ENCODE peak calls at places on chromosomes 7 and 10, in seven cellular contexts. L is hepatocyte, V is SK-N-SH, I is GM23338, Y is MM.1S, Q is GM23248, B is PC-3. K is an unnamed sample. For H3K27me3, the result is how much of the 10 kb centered on the place peaks cover.

GRCh38 chr7:152872061-152872744 is 112.7 kb downstream of the ACTR3B start:
- DNase-seq in Y (no peak), V (peak), I (no peak), B (no peak), Q (no peak), L (no peak), K (no peak)

GRCh38 chr7:112232212-112232978 is 25.9 kb downstream of the ZNF277 start:
- DNase-seq in B (no peak), I (no peak), L (no peak), Q (no peak), Y (no peak), V (no peak), K (no peak)

GRCh38 chr10:66928000-66928770 is 2.3 kb downstream of the LRRTM3 start:
- DNase-seq in L (peak), Q (peak), V (peak), I (peak), Y (no peak), B (no peak), K (peak)

GRCh38 chr10:126272526-126272925 is 115.8 kb downstream of the ADAM12 start:
- DNase-seq in Q (no peak), B (no peak), I (no peak), V (no peak), L (no peak), Y (no peak), K (no peak)

GRCh38 chr7:155533120-155533826 is 13.1 kb downstream of the CNPY1 start:
- DNase-seq in L (no peak), V (peak), Q (peak), B (no peak), Y (no peak), I (peak), K (peak)

GRCh38 chr7:36348256-36348655 is 41.4 kb upstream of the ANLN start:
- DNase-seq in B (no peak), L (no peak), Y (no peak), Q (peak), V (no peak), I (no peak), K (no peak)

GRCh38 chr7:26200113-26200443 is 468 bp downstream of the HNRNPA2B1 start:
- DNase-seq in I (peak), B (peak), V (peak), Q (peak), L (peak), Y (peak), K (peak)

GRCh38 chr7:106501605-106502580 is 159.1 kb downstream of the CCDC71L start:
- DNase-seq in Q (no peak), B (no peak), L (no peak), I (no peak), V (no peak), Y (no peak), K (no peak)

GRCh38 chr10:86364551-86365345 is 1.8 kb downstream of the GRID1 start:
- DNase-seq in V (no peak), I (peak), Y (no peak), B (no peak), Q (no peak), L (no peak), K (peak)
- TF ChIP-seq EZH2phosphoT487 in V (no peak), I (peak), Y (no peak), B (no peak), Q (no peak), L (peak), K (no peak)

GRCh38 chr10:14486777-14487510 is 156.2 kb upstream of the FRMD4A start:
- DNase-seq in B (no peak), Q (no peak), L (no peak), I (peak), V (no peak), Y (no peak), K (peak)

GRCh38 chr10:14487511-14487909 is 156.8 kb upstream of the FRMD4A start:
- DNase-seq in L (no peak), V (no peak), Q (peak), Y (no peak), I (no peak), B (no peak), K (no peak)

GRCh38 chr10:14485986-14486385 is 155.3 kb upstream of the FRMD4A start:
- DNase-seq in Q (peak), I (no peak), Y (no peak), B (no peak), L (no peak), V (no peak), K (no peak)

GRCh38 chr10:14491814-14492213 is 161.1 kb upstream of the FRMD4A start:
- DNase-seq in B (peak), V (no peak), L (no peak), I (no peak), Y (no peak), Q (no peak), K (no peak)

DNA sequence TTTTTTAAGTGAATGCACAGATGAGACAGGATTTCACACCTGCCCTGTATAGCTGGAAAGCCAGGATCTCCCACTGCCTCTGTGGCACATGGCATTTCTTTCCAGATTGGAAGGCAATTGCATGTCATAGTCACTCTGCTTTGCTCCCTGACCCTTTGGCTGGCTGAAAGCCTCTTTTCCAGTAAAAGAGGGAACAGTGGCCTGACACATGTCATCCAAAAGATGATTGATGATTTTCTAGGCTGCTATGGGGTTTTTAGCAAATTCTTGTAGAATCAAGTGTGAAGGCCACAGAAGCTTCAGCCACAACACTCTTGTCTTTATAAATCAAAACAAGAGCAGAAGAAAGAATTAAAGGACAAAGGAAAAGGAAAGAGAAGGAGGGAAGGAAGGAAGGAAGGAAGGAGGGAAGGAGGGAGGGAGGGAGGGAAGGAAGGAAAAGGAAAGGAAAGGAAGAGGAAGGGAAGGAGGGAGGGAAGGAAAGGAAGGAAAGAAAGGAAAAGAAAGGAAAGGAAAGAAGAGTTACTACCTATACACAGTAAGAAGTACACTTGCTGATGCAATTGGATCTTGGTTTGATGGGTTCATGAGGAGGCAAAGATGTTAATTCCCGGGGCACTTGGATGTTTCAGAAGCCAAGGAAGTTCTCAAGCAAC is 158.9 kb upstream of the FRMD4A start:
- DNase-seq in L (no peak), Q (no peak), Y (no peak), V (no peak), B (no peak), I (no peak), K (no peak)
- H3K27me3 ChIP-seq in L (under half), Q (under half), Y (under half), V (under half), B (under half), I (under half), K (under half)

DNA sequence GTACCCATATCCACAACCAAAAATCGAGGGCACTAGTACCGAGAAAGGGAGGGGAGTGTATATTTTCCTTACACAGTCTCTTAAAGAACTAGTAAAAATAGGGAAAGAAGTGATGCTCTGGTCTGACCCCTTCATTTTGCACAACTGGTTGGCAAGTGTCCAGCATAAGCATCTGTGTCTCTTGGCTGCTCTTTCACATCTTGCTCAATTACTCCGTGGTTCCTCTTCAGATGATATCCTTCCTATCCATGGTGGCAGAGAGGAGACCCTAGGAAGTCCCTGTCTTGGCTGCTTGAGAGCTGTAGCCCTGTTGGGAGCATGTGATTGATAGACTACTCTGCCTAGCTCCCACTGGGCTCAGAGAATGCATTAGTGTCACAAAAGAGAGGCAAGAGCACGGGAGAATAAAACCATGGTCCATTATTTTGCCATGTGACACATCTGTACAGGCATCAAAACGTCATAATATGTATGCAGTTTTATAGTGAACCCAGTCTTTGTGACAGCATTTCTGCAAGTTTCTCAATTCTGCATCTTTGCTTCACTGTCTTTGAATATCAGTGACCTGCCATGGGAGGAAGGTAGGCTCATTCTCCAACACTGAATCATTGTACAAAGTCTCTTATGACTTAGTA is 111.8 kb upstream of the ANKRD1 start:
- DNase-seq in I (no peak), Q (peak), V (no peak), Y (no peak), L (no peak), B (no peak), K (no peak)
- TF ChIP-seq EZH2phosphoT487 in I (no peak), Q (no peak), V (no peak), Y (no peak), L (no peak), B (no peak), K (no peak)

DNA sequence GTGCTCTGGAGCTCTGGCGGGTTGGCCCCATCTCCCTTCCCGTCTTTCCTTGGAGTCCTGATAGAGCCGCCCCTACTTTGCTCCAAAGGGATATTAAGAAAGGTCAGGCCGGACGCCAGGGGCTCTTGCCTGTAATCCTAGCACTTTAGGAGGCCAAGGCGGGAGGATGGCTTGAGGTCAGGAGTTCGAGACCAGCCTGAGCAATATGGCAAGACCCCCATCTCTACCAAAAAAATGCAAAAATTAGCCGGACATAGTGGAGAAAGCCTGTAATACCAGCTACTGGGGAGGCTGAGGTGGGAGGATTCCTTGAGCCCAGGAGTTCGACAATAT is 313 bp upstream of the MLXIPL start:
- DNase-seq in Y (no peak), B (no peak), V (no peak), L (no peak), Q (no peak), I (no peak), K (no peak)
- H3K27me3 ChIP-seq in Y (half or more), B (under half), V (half or more), L (under half), Q (under half), I (under half), K (half or more)

GRCh38 chr7:76296743-76297740 is 5.4 kb upstream of the HSPB1 start:
- DNase-seq in Y (no peak), L (peak), Q (peak), V (no peak), I (no peak), B (peak), K (no peak)
- TF ChIP-seq EZH2phosphoT487 in Y (no peak), L (no peak), Q (no peak), V (no peak), I (no peak), B (no peak), K (no peak)

DNA sequence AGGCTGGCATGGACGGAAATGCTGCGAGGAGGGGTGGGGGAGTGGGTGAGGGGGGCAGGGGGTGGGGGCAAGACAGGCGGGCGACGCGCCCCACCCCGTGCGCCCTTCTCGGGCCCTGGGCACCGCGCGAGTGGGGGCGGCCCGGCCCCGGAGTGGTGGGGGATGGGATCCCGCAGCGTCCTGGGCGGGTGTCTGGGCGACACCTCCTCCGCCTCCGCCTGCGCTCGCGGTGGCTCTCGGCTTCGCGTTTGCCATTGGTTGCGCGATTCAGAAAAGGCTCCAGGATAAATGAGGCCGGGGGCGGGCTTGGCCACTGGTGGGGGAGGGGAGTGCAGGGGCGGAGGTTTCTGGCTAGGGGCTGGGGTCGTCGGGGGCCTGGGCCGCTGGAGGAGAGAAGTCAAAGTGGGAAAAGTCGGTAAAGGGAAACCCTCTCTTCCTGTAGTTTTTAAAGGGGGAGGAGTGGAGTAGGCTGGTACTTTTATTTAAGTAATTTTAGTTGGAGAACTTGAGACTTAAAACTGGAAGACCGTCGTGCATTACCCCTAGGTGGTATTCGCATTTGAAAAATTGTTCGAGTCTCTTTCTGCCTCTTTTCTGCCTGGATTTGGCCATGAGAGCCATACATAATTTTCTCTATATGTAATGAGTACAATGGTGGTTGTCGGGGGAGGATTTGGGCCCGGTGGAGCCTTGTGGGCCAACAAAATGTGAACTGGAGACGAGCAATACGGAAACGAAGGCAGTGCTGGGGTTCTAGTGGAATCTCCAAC is 984 bp upstream of the IGF2BP3 start:
- DNase-seq in I (peak), V (peak), L (peak), Y (no peak), B (peak), Q (peak), K (peak)
- H3K27me3 ChIP-seq in I (under half), V (under half), L (under half), Y (half or more), B (under half), Q (under half), K (under half)

GRCh38 chr7:108303332-108303731 is 152.9 kb downstream of the NRCAM start:
- DNase-seq in B (no peak), Q (no peak), I (no peak), L (no peak), Y (no peak), V (no peak), K (no peak)

GRCh38 chr7:108310351-108310750 is 145.9 kb downstream of the NRCAM start:
- DNase-seq in Y (no peak), V (no peak), B (no peak), L (no peak), Q (peak), I (no peak), K (no peak)

GRCh38 chr7:108308913-108309312 is 147.3 kb downstream of the NRCAM start:
- DNase-seq in V (no peak), L (no peak), I (no peak), Q (peak), B (no peak), Y (no peak), K (no peak)

GRCh38 chr7:108308276-108308675 is 148.0 kb downstream of the NRCAM start:
- DNase-seq in Q (peak), B (no peak), I (no peak), V (no peak), Y (no peak), L (no peak), K (no peak)

GRCh38 chr7:108307246-108307982 is 148.8 kb downstream of the NRCAM start:
- DNase-seq in V (peak), L (no peak), Q (no peak), B (no peak), I (no peak), Y (no peak), K (no peak)
- TF ChIP-seq EZH2phosphoT487 in V (no peak), L (no peak), Q (no peak), B (no peak), I (no peak), Y (no peak), K (no peak)

DNA sequence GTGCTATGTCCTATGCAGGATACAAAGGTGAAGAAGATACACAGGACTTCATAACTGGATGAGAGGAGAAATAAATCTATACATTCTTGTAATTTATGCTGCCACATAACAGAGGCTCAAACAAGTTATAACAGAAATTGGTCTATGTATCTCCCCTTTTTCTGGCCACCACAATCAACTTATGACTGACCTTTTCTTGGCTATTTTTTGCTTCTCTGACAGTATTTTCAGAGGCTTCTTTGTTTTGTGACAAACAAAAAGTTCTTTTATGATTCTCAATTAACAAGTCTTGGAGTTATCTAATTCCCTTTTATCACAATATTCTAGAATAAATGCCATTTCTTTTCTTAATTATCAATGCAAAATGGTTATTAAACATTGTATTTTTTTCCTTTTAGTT is 953.0 kb upstream of the ZWINT start:
- DNase-seq in B (no peak), Q (no peak), I (no peak), L (no peak), Y (no peak), V (no peak), K (no peak)
- H3K27me3 ChIP-seq in B (under half), Q (under half), I (under half), L (under half), Y (under half), V (under half), K (under half)

DNA sequence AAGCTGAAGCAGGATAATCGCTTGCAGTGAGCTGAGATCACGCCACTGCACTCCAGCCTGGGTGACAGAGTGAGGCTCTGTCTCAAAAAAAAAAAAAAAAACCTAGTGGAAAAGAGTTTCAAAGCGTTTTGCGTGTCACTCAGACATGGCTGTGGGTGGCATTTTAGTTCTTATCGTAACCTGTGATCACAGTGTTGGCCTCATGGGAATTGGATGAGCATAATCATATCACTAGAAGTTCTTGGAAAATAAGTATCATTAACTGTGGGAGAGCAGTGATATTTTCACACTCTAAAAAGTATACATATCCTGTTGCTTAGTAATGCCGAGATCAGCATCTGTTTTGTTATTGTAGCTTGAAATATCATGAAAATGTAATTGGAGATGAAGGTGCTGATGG is 92.6 kb downstream of the CREM start:
- DNase-seq in L (no peak), V (no peak), B (no peak), Y (no peak), Q (peak), I (no peak), K (no peak)
- TF ChIP-seq EZH2phosphoT487 in L (no peak), V (no peak), B (no peak), Y (no peak), Q (no peak), I (no peak), K (no peak)

GRCh38 chr10:103696094-103696410 is 159.3 kb downstream of the SH3PXD2A start:
- DNase-seq in B (no peak), Q (no peak), L (no peak), I (no peak), Y (no peak), V (no peak), K (no peak)
- H3K27me3 ChIP-seq in B (under half), Q (under half), L (under half), I (under half), Y (under half), V (under half), K (half or more)